ENCODE peak calls at places on chromosomes 3 and 15, in ten cellular contexts. E, N, S, J, B, P, U, T, M and R are unnamed samples.

GRCh38 chr3:58999134-58999778 is 50.6 kb downstream of the CFAP20DC start:
- DNase-seq in E (no peak), N (no peak), S (no peak), J (no peak), B (no peak), P (no peak), U (no peak), T (no peak), M (no peak), R (no peak)

GRCh38 chr3:58404396-58404795 is 29.2 kb downstream of the PDHB start:
- DNase-seq in E (no peak), N (no peak), S (no peak), J (no peak), B (no peak), P (no peak), U (no peak), T (no peak), M (no peak), R (no peak)

GRCh38 chr3:126683506-126683905 is 20.5 kb upstream of the CHCHD6 start:
- DNase-seq in E (no peak), N (no peak), S (no peak), J (peak; percentile 10), B (no peak), P (no peak), U (no peak), T (no peak), M (no peak), R (no peak)

GRCh38 chr3:53056442-53056841 is 10.6 kb upstream of the SFMBT1 start:
- DNase-seq in E (no peak), N (no peak), S (no peak), J (no peak), B (peak; percentile 30), P (no peak), U (no peak), T (no peak), M (no peak), R (no peak)

GRCh38 chr15:92906563-92907081 is 6.5 kb downstream of the CHD2 start:
- DNase-seq in E (no peak), N (no peak), S (peak; percentile 70), J (peak; percentile 68), B (no peak), P (no peak), U (no peak), T (no peak), M (peak; percentile 44), R (no peak)

GRCh38 chr3:129182390-129183180 is 1.1 kb downstream of the CNBP start:
- DNase-seq in E (peak; percentile 31), N (no peak), S (peak; percentile 47), J (peak; percentile 57), B (peak; percentile 66), P (no peak), U (no peak), T (no peak), M (no peak), R (no peak)

GRCh38 chr15:38867556-38867955 is 302.9 kb upstream of the RASGRP1 start:
- DNase-seq in E (no peak), N (no peak), S (no peak), J (no peak), B (no peak), P (no peak), U (no peak), T (no peak), M (no peak), R (no peak)

GRCh38 chr3:39668420-39668819 is 141.0 kb upstream of the MYRIP start:
- DNase-seq in E (peak; percentile 21), N (peak; percentile 2), S (no peak), J (peak; percentile 21), B (no peak), P (no peak), U (no peak), T (no peak), M (no peak), R (no peak)

GRCh38 chr15:87609474-87609873 is 647.1 kb downstream of the NTRK3 start:
- DNase-seq in E (peak; percentile 67), N (no peak), S (no peak), J (no peak), B (no peak), P (no peak), U (no peak), T (no peak), M (no peak), R (no peak)

GRCh38 chr15:34109775-34110663 is 8.1 kb downstream of the PGBD4 start:
- DNase-seq in E (peak; percentile 3), N (no peak), S (peak; percentile 15), J (no peak), B (no peak), P (no peak), U (no peak), T (no peak), M (no peak), R (no peak)

GRCh38 chr15:84982301-84982920 is 755 bp downstream of the PDE8A start:
- DNase-seq in E (no peak), N (peak; percentile 70), S (peak; percentile 57), J (peak; percentile 55), B (peak; percentile 76), P (peak; percentile 68), U (peak; percentile 73), T (no peak), M (peak; percentile 39), R (peak; percentile 74)

GRCh38 chr15:80028937-80029336 is 30.5 kb upstream of the ZFAND6 start:
- DNase-seq in E (no peak), N (no peak), S (no peak), J (no peak), B (no peak), P (no peak), U (no peak), T (no peak), M (no peak), R (no peak)

GRCh38 chr3:182198345-182198744 is 486.6 kb downstream of the SOX2 start:
- DNase-seq in E (no peak), N (no peak), S (no peak), J (no peak), B (no peak), P (no peak), U (no peak), T (no peak), M (no peak), R (no peak)

GRCh38 chr3:47847801-47848518 is 45.0 kb downstream of the DHX30 start:
- DNase-seq in E (no peak), N (no peak), S (no peak), J (no peak), B (no peak), P (no peak), U (no peak), T (no peak), M (no peak), R (no peak)

GRCh38 chr3:17686613-17687012 is 55.8 kb downstream of the TBC1D5 start:
- DNase-seq in E (no peak), N (no peak), S (no peak), J (no peak), B (no peak), P (no peak), U (no peak), T (no peak), M (no peak), R (no peak)

GRCh38 chr15:77627067-77627466 is 5.6 kb downstream of the LINGO1 start:
- DNase-seq in E (no peak), N (no peak), S (no peak), J (no peak), B (no peak), P (no peak), U (no peak), T (no peak), M (no peak), R (no peak)

GRCh38 chr15:99958426-99959097 is 225.3 kb upstream of the LYSMD4 start:
- DNase-seq in E (no peak), N (no peak), S (no peak), J (no peak), B (peak; percentile 30), P (no peak), U (no peak), T (no peak), M (no peak), R (no peak)

GRCh38 chr15:65981837-65982696 is 112.8 kb downstream of the RAB11A start:
- DNase-seq in E (no peak), N (peak; percentile 46), S (peak; percentile 53), J (peak; percentile 64), B (peak; percentile 83), P (no peak), U (peak; percentile 56), T (no peak), M (peak; percentile 61), R (peak; percentile 72)

GRCh38 chr3:40753956-40754355 is 229.2 kb downstream of the ZNF621 start:
- DNase-seq in E (no peak), N (no peak), S (no peak), J (no peak), B (no peak), P (no peak), U (no peak), T (no peak), M (no peak), R (no peak)

GRCh38 chr3:182671942-182672341 is 121.4 kb upstream of the ATP11B start:
- DNase-seq in E (peak; percentile 5), N (no peak), S (no peak), J (no peak), B (no peak), P (no peak), U (no peak), T (no peak), M (no peak), R (no peak)

GRCh38 chr3:125058529-125058928 is 2.7 kb upstream of the HEG1 start:
- DNase-seq in E (no peak), N (no peak), S (no peak), J (no peak), B (no peak), P (no peak), U (no peak), T (no peak), M (no peak), R (no peak)

GRCh38 chr3:149512073-149512782 is 37.7 kb downstream of the TM4SF4 start:
- DNase-seq in E (no peak), N (peak; percentile 32), S (peak; percentile 21), J (peak; percentile 39), B (no peak), P (peak; percentile 73), U (peak; percentile 20), T (no peak), M (peak; percentile 8), R (peak; percentile 75)

GRCh38 chr3:155243512-155243921 is 50.0 kb downstream of the STRIT1 start:
- DNase-seq in E (no peak), N (no peak), S (no peak), J (no peak), B (no peak), P (no peak), U (no peak), T (no peak), M (no peak), R (no peak)

GRCh38 chr3:145696011-145696410 is 465.0 kb downstream of the PLOD2 start:
- DNase-seq in E (no peak), N (no peak), S (no peak), J (no peak), B (no peak), P (no peak), U (no peak), T (no peak), M (no peak), R (no peak)

GRCh38 chr15:39301589-39301999 is 279.3 kb upstream of the THBS1 start:
- DNase-seq in E (peak; percentile 95), N (no peak), S (no peak), J (no peak), B (no peak), P (no peak), U (no peak), T (no peak), M (no peak), R (no peak)

GRCh38 chr15:31125061-31125460 is 23.5 kb upstream of the TRPM1 start:
- DNase-seq in E (no peak), N (no peak), S (no peak), J (no peak), B (no peak), P (no peak), U (no peak), T (no peak), M (no peak), R (no peak)

GRCh38 chr3:51024765-51025681 is 350.3 kb downstream of the DOCK3 start:
- DNase-seq in E (no peak), N (peak; percentile 41), S (peak; percentile 58), J (peak; percentile 84), B (peak; percentile 74), P (no peak), U (peak; percentile 45), T (no peak), M (peak; percentile 1), R (no peak)

GRCh38 chr15:72318408-72318942 is 1.5 kb downstream of the CELF6 start:
- DNase-seq in E (no peak), N (no peak), S (no peak), J (no peak), B (no peak), P (no peak), U (no peak), T (no peak), M (no peak), R (no peak)